ENCODE peak calls at places on chromosomes 13 and 19, in nine cellular contexts. L is GM23248; S is activated gamma-delta T cell treated with Interleukin-2 at 50 U/mL for 16 hours; A is EL; C is hypothalamus; T is activated naive CD4-positive, alpha-beta T cell; I is LHCN-M2; R is NCI-H460; E is naive thymus-derived CD8-positive, alpha-beta T cell. V is an unnamed sample.

GRCh38 chr19:55109527-55110291 is 7.7 kb downstream of the PPP1R12C start:
- DNase-seq in L (no peak), S (no peak), A (no peak), C (no peak), T (no peak), I (no peak), R (no peak), E (no peak), V (no peak)

GRCh38 chr13:112842931-112843391 is 126.1 kb upstream of the MCF2L start:
- DNase-seq in L (no peak), S (no peak), A (no peak), C (no peak), T (no peak), I (no peak), R (no peak), E (no peak), V (no peak)

GRCh38 chr13:26051231-26052135 is at the start of gene SHISA2:
- DNase-seq in L (peak), S (peak), A (peak), C (peak), T (no peak), I (peak), R (no peak), E (peak), V (no peak)

GRCh38 chr13:96091164-96091931 is 1.4 kb downstream of the HS6ST3 start:
- DNase-seq in L (peak), S (no peak), A (no peak), C (peak), T (no peak), I (no peak), R (no peak), E (no peak), V (no peak)

GRCh38 chr19:54100560-54100959 is at the start of gene OSCAR:
- DNase-seq in L (no peak), S (no peak), A (peak), C (peak), T (no peak), I (no peak), R (no peak), E (no peak), V (no peak)

GRCh38 chr19:58407658-58408151 is 744 bp upstream of the ZNF584 start:
- DNase-seq in L (peak), S (no peak), A (no peak), C (no peak), T (no peak), I (no peak), R (no peak), E (no peak), V (no peak)

GRCh38 chr13:61030445-61030844 is 385.2 kb downstream of the PCDH20 start:
- DNase-seq in L (no peak), S (no peak), A (no peak), C (no peak), T (no peak), I (no peak), R (no peak), E (no peak), V (no peak)

GRCh38 chr13:52085416-52085815 is 43.5 kb downstream of the NEK5 start:
- DNase-seq in L (peak), S (no peak), A (peak), C (no peak), T (no peak), I (peak), R (no peak), E (no peak), V (no peak)

GRCh38 chr19:51915324-51915867 is 10.6 kb upstream of the ZNF649 start:
- DNase-seq in L (no peak), S (no peak), A (no peak), C (no peak), T (no peak), I (no peak), R (no peak), E (no peak), V (no peak)

V was measured in H4.